ENCODE peak calls at places on chromosomes 16 and 17, in eight cellular contexts. One of them, this sample, is unnamed.

GRCh38 chr16:57740423-57741071 is 5.0 kb downstream of the KATNB1 start:
- DNase-seq in GM12878: no peak
- DNase-seq in MM.1S: no peak
- DNase-seq in Caco-2: no peak
- DNase-seq in ovary: no peak
- DNase-seq in left lung: no peak
- DNase-seq in choroid plexus epithelial cell: no peak
- DNase-seq in stomach: no peak
- DNase-seq in this sample: peak; percentile 58

GRCh38 chr17:14150604-14151003 is 81.3 kb downstream of the COX10 start:
- DNase-seq in ovary: no peak
- DNase-seq in stomach: no peak
- DNase-seq in left lung: no peak
- DNase-seq in GM12878: no peak
- DNase-seq in Caco-2: no peak
- DNase-seq in MM.1S: no peak
- DNase-seq in choroid plexus epithelial cell: no peak
- DNase-seq in this sample: no peak

GRCh38 chr17:28997811-28998210 is 8.0 kb downstream of the SEZ6 start:
- DNase-seq in MM.1S: no peak
- DNase-seq in GM12878: no peak
- DNase-seq in stomach: no peak
- DNase-seq in choroid plexus epithelial cell: no peak
- DNase-seq in left lung: no peak
- DNase-seq in Caco-2: no peak
- DNase-seq in ovary: no peak
- DNase-seq in this sample: no peak

GRCh38 chr16:57383276-57384247 is 11.3 kb downstream of the CX3CL1 start:
- DNase-seq in choroid plexus epithelial cell: peak; percentile 39
- DNase-seq in MM.1S: no peak
- DNase-seq in left lung: no peak
- DNase-seq in Caco-2: peak; percentile 53
- DNase-seq in ovary: no peak
- DNase-seq in GM12878: no peak
- DNase-seq in stomach: no peak
- DNase-seq in this sample: peak; percentile 57

GRCh38 chr17:28612936-28613872 is 781 bp downstream of the RSKR start:
- DNase-seq in choroid plexus epithelial cell: peak; percentile 70
- DNase-seq in left lung: no peak
- DNase-seq in MM.1S: peak; percentile 27
- DNase-seq in stomach: peak; percentile 33
- DNase-seq in Caco-2: peak; percentile 50
- DNase-seq in ovary: peak; percentile 41
- DNase-seq in GM12878: no peak
- DNase-seq in this sample: no peak

GRCh38 chr16:67490330-67491096 is 7.2 kb upstream of the AGRP start:
- DNase-seq in left lung: no peak
- DNase-seq in MM.1S: no peak
- DNase-seq in ovary: no peak
- DNase-seq in GM12878: no peak
- DNase-seq in choroid plexus epithelial cell: no peak
- DNase-seq in Caco-2: no peak
- DNase-seq in stomach: no peak
- DNase-seq in this sample: no peak

GRCh38 chr16:59865071-59865671 is 1131.1 kb upstream of the GOT2 start:
- DNase-seq in stomach: no peak
- DNase-seq in MM.1S: no peak
- DNase-seq in choroid plexus epithelial cell: no peak
- DNase-seq in left lung: no peak
- DNase-seq in ovary: no peak
- DNase-seq in Caco-2: no peak
- DNase-seq in GM12878: no peak
- DNase-seq in this sample: no peak

GRCh38 chr16:11572301-11572995 is 14.3 kb downstream of the LITAF start:
- DNase-seq in Caco-2: no peak
- DNase-seq in GM12878: no peak
- DNase-seq in MM.1S: no peak
- DNase-seq in choroid plexus epithelial cell: no peak
- DNase-seq in ovary: no peak
- DNase-seq in stomach: no peak
- DNase-seq in left lung: no peak
- DNase-seq in this sample: no peak

GRCh38 chr17:58327363-58328194 is 1.0 kb downstream of the TSPOAP1 start:
- DNase-seq in GM12878: no peak
- DNase-seq in choroid plexus epithelial cell: no peak
- DNase-seq in stomach: no peak
- DNase-seq in Caco-2: no peak
- DNase-seq in left lung: no peak
- DNase-seq in ovary: no peak
- DNase-seq in MM.1S: no peak
- DNase-seq in this sample: no peak

GRCh38 chr16:818132-818531 is 17.6 kb upstream of the GNG13 start:
- DNase-seq in left lung: no peak
- DNase-seq in GM12878: no peak
- DNase-seq in choroid plexus epithelial cell: no peak
- DNase-seq in MM.1S: no peak
- DNase-seq in ovary: no peak
- DNase-seq in Caco-2: no peak
- DNase-seq in stomach: no peak
- DNase-seq in this sample: no peak

GRCh38 chr17:66829386-66829864 is 5.5 kb upstream of the CACNG5 start:
- DNase-seq in stomach: peak; percentile 52
- DNase-seq in MM.1S: no peak
- DNase-seq in GM12878: no peak
- DNase-seq in choroid plexus epithelial cell: peak; percentile 84
- DNase-seq in Caco-2: peak; percentile 66
- DNase-seq in ovary: no peak
- DNase-seq in left lung: peak; percentile 49
- DNase-seq in this sample: no peak

GRCh38 chr16:50396770-50397525 is 28.2 kb upstream of the BRD7 start:
- DNase-seq in left lung: no peak
- DNase-seq in stomach: no peak
- DNase-seq in GM12878: no peak
- DNase-seq in choroid plexus epithelial cell: peak; percentile 62
- DNase-seq in MM.1S: no peak
- DNase-seq in ovary: no peak
- DNase-seq in Caco-2: no peak
- DNase-seq in this sample: no peak

GRCh38 chr16:69796285-69797118 is 34.4 kb downstream of the WWP2 start:
- DNase-seq in ovary: peak; percentile 43
- DNase-seq in stomach: no peak
- DNase-seq in GM12878: no peak
- DNase-seq in Caco-2: peak; percentile 50
- DNase-seq in choroid plexus epithelial cell: peak; percentile 88
- DNase-seq in left lung: no peak
- DNase-seq in MM.1S: peak; percentile 62
- DNase-seq in this sample: no peak

GRCh38 chr17:20294120-20294519 is 173.2 kb downstream of the LGALS9B start:
- DNase-seq in stomach: no peak
- DNase-seq in MM.1S: no peak
- DNase-seq in left lung: no peak
- DNase-seq in ovary: no peak
- DNase-seq in Caco-2: no peak
- DNase-seq in choroid plexus epithelial cell: no peak
- DNase-seq in GM12878: no peak
- DNase-seq in this sample: no peak

GRCh38 chr17:50918933-50919296 is 52.8 kb upstream of the TOB1 start:
- DNase-seq in ovary: no peak
- DNase-seq in stomach: peak; percentile 62
- DNase-seq in left lung: no peak
- DNase-seq in choroid plexus epithelial cell: no peak
- DNase-seq in GM12878: no peak
- DNase-seq in Caco-2: no peak
- DNase-seq in MM.1S: no peak
- DNase-seq in this sample: peak; percentile 52

GRCh38 chr17:76147211-76148014 is 6.4 kb upstream of the FOXJ1 start:
- DNase-seq in choroid plexus epithelial cell: peak; percentile 48
- DNase-seq in ovary: no peak
- DNase-seq in left lung: no peak
- DNase-seq in GM12878: no peak
- DNase-seq in Caco-2: no peak
- DNase-seq in stomach: no peak
- DNase-seq in MM.1S: no peak
- DNase-seq in this sample: no peak

GRCh38 chr16:89071686-89072182 is 21.9 kb upstream of the ACSF3 start:
- DNase-seq in ovary: no peak
- DNase-seq in Caco-2: peak; percentile 61
- DNase-seq in stomach: no peak
- DNase-seq in choroid plexus epithelial cell: no peak
- DNase-seq in GM12878: no peak
- DNase-seq in left lung: no peak
- DNase-seq in MM.1S: no peak
- DNase-seq in this sample: no peak
- TF ChIP-seq CTCF in ovary: no peak
- TF ChIP-seq CTCF in Caco-2: no peak
- TF ChIP-seq CTCF in stomach: no peak
- TF ChIP-seq CTCF in choroid plexus epithelial cell: peak; percentile 3
- TF ChIP-seq CTCF in GM12878: no peak
- TF ChIP-seq CTCF in left lung: no peak
- TF ChIP-seq CTCF in MM.1S: no peak
- TF ChIP-seq CTCF in this sample: no peak

DNA sequence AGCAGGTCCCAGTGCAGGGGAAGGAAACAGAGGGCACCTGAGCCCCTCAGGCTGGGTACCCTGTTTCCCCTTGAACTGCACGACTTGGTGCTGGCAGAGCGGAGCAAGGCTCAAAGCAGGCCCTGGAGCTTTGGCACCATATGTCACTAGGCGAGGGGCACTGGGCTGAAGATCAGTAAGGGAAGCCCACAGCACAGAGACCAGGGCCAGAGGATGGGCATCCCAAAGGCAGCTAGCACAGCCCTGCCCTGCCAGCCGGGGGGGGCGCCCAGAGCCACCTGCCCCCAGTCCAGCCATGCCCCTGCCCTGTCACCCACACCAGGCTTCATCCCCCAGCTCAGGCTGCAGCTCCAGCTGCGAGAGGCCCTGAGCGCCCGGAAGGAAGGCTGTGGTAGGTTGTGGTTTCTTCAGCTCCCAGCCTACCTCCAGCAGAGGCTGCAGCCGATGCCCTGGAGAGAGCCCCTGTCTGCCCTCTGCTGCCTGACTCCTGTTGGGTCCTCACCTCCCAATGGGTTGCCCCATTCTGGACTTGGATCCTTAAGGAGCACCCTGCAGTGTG is 10.9 kb downstream of the NHERF1 start:
- DNase-seq in left lung: no peak
- DNase-seq in GM12878: no peak
- DNase-seq in stomach: no peak
- DNase-seq in choroid plexus epithelial cell: no peak
- DNase-seq in Caco-2: peak; percentile 73
- DNase-seq in ovary: no peak
- DNase-seq in MM.1S: peak; percentile 90
- DNase-seq in this sample: no peak
- TF ChIP-seq CTCF in left lung: no peak
- TF ChIP-seq CTCF in GM12878: peak; percentile 32
- TF ChIP-seq CTCF in stomach: no peak
- TF ChIP-seq CTCF in choroid plexus epithelial cell: no peak
- TF ChIP-seq CTCF in Caco-2: peak; percentile 30
- TF ChIP-seq CTCF in ovary: no peak
- TF ChIP-seq CTCF in MM.1S: peak; percentile 74
- TF ChIP-seq CTCF in this sample: no peak

GRCh38 chr16:30416624-30417298 is 9.4 kb downstream of the ZNF771 start:
- DNase-seq in choroid plexus epithelial cell: no peak
- DNase-seq in GM12878: no peak
- DNase-seq in left lung: no peak
- DNase-seq in MM.1S: no peak
- DNase-seq in Caco-2: no peak
- DNase-seq in stomach: no peak
- DNase-seq in ovary: no peak
- DNase-seq in this sample: no peak

GRCh38 chr16:30421010-30421409 is 8.8 kb downstream of the DCTPP1 start:
- DNase-seq in stomach: no peak
- DNase-seq in left lung: no peak
- DNase-seq in choroid plexus epithelial cell: no peak
- DNase-seq in MM.1S: no peak
- DNase-seq in Caco-2: no peak
- DNase-seq in ovary: no peak
- DNase-seq in GM12878: no peak
- DNase-seq in this sample: no peak

GRCh38 chr16:30416047-30416603 is 8.7 kb downstream of the ZNF771 start:
- DNase-seq in choroid plexus epithelial cell: no peak
- DNase-seq in left lung: no peak
- DNase-seq in GM12878: no peak
- DNase-seq in stomach: no peak
- DNase-seq in Caco-2: no peak
- DNase-seq in MM.1S: no peak
- DNase-seq in ovary: no peak
- DNase-seq in this sample: no peak

GRCh38 chr16:30418350-30419181 is 11.2 kb downstream of the ZNF771 start:
- DNase-seq in stomach: no peak
- DNase-seq in left lung: no peak
- DNase-seq in choroid plexus epithelial cell: no peak
- DNase-seq in MM.1S: no peak
- DNase-seq in ovary: no peak
- DNase-seq in GM12878: no peak
- DNase-seq in Caco-2: no peak
- DNase-seq in this sample: no peak

DNA sequence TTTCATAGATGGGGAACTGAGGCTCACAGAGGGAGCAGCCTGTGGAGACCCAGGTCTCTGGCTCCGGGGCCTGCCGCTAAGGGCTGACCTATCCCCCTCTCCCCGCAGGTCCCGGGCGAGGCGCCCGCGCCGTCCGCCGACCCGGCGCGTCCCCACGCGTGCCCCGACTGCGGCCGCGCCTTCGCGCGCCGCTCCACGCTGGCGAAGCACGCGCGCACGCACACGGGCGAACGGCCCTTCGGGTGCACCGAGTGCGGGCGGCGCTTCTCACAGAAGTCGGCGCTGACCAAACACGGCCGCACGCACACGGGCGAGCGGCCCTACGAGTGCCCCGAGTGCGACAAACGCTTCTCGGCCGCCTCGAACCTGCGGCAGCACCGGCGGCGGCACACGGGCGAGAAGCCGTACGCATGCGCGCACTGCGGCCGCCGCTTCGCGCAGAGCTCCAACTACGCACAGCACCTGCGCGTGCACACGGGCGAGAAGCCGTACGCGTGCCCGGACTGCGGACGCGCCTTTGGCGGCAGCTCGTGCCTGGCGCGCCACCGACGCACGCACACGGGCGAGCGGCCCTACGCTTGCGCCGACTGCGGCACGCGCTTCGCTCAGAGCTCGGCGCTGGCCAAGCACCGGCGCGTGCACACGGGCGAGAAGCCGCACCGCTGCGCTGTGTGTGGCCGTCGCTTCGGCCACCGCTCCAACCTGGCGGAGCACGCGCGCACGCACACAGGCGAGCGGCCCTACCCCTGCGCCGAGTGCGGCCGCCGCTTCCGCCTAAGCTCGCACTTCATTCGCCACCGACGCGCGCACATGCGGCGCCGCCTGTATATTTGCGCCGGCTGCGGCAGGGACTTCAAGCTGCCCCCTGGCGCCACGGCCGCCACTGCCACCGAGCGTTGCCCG is 10.3 kb downstream of the ZNF771 start:
- DNase-seq in Caco-2: peak; percentile 89
- DNase-seq in ovary: peak; percentile 75
- DNase-seq in choroid plexus epithelial cell: peak; percentile 96
- DNase-seq in MM.1S: peak; percentile 98
- DNase-seq in GM12878: peak; percentile 84
- DNase-seq in stomach: peak; percentile 90
- DNase-seq in left lung: peak; percentile 91
- DNase-seq in this sample: peak; percentile 75
- TF ChIP-seq CTCF in Caco-2: peak; percentile 41
- TF ChIP-seq CTCF in ovary: no peak
- TF ChIP-seq CTCF in choroid plexus epithelial cell: peak; percentile 12
- TF ChIP-seq CTCF in MM.1S: peak; percentile 30
- TF ChIP-seq CTCF in GM12878: peak; percentile 33
- TF ChIP-seq CTCF in stomach: no peak
- TF ChIP-seq CTCF in left lung: no peak
- TF ChIP-seq CTCF in this sample: no peak

GRCh38 chr17:33945641-33946546 is 309.2 kb upstream of the CCL2 start:
- DNase-seq in stomach: no peak
- DNase-seq in choroid plexus epithelial cell: no peak
- DNase-seq in left lung: no peak
- DNase-seq in Caco-2: no peak
- DNase-seq in GM12878: no peak
- DNase-seq in MM.1S: no peak
- DNase-seq in ovary: no peak
- DNase-seq in this sample: no peak
- TF ChIP-seq CTCF in stomach: no peak
- TF ChIP-seq CTCF in choroid plexus epithelial cell: no peak
- TF ChIP-seq CTCF in left lung: no peak
- TF ChIP-seq CTCF in Caco-2: no peak
- TF ChIP-seq CTCF in GM12878: no peak
- TF ChIP-seq CTCF in MM.1S: no peak
- TF ChIP-seq CTCF in ovary: no peak
- TF ChIP-seq CTCF in this sample: no peak